ENCODE peak calls at places on chromosomes 5 and 9, in nine cellular contexts. J is fibroblast of the conjunctiva; D is stimulated activated CD8-positive, alpha-beta memory T cell treated with anti-CD3 and anti-CD28 coated beads, Interleukin-4, amount 100 ng/mL, for 24 hours; T is NCI-H524; N is neural crest cell; R is heart left ventricle; G is hippocampal formation; M is NCI-H1417; H is NCI-H1436. B is an unnamed sample.

GRCh38 chr9:19424176-19424779 is 15.5 kb downstream of the ACER2 start:
- DNase-seq in J (no peak), D (no peak), T (no peak), N (no peak), R (no peak), G (no peak), M (no peak), H (no peak), B (no peak)

GRCh38 chr5:32777733-32778132 is 66.6 kb downstream of the NPR3 start:
- DNase-seq in J (no peak), D (no peak), T (no peak), N (no peak), R (no peak), G (no peak), M (no peak), H (no peak), B (no peak)

GRCh38 chr5:124328201-124328600 is 418.2 kb downstream of the ZNF608 start:
- DNase-seq in J (no peak), D (no peak), T (no peak), N (no peak), R (no peak), G (no peak), M (no peak), H (no peak), B (no peak)

GRCh38 chr5:144538845-144539244 is 368.2 kb downstream of the KCTD16 start:
- DNase-seq in J (no peak), D (no peak), T (no peak), N (no peak), R (no peak), G (no peak), M (no peak), H (no peak), B (no peak)

GRCh38 chr9:21326526-21327139 is 8.6 kb downstream of the KLHL9 start:
- DNase-seq in J (no peak), D (no peak), T (peak), N (no peak), R (no peak), G (no peak), M (peak), H (peak), B (no peak)

GRCh38 chr5:68344447-68345111 is 129.0 kb downstream of the PIK3R1 start:
- DNase-seq in J (no peak), D (no peak), T (no peak), N (no peak), R (no peak), G (no peak), M (no peak), H (no peak), B (peak)

GRCh38 chr5:173907686-173908371 is 19.7 kb downstream of the CPEB4 start:
- DNase-seq in J (no peak), D (no peak), T (no peak), N (no peak), R (no peak), G (no peak), M (no peak), H (no peak), B (peak)

GRCh38 chr9:129069128-129069824 is 11.6 kb upstream of the DOLPP1 start:
- DNase-seq in J (no peak), D (peak), T (no peak), N (no peak), R (peak), G (peak), M (no peak), H (no peak), B (no peak)

GRCh38 chr5:178738513-178738912 is 8.1 kb upstream of the ZNF354A start:
- DNase-seq in J (no peak), D (no peak), T (no peak), N (no peak), R (no peak), G (no peak), M (no peak), H (no peak), B (no peak)

GRCh38 chr9:92774274-92774673 is 9.6 kb upstream of the BICD2 start:
- DNase-seq in J (peak), D (no peak), T (no peak), N (no peak), R (no peak), G (no peak), M (no peak), H (peak), B (no peak)

GRCh38 chr9:36725777-36726356 is 153.2 kb downstream of the MELK start:
- DNase-seq in J (no peak), D (no peak), T (peak), N (no peak), R (no peak), G (no peak), M (no peak), H (no peak), B (no peak)

GRCh38 chr9:113998529-113999255 is 79.4 kb downstream of the AMBP start:
- DNase-seq in J (no peak), D (no peak), T (peak), N (no peak), R (no peak), G (no peak), M (peak), H (no peak), B (peak)

GRCh38 chr9:72271617-72272478 is 93.2 kb downstream of the ZFAND5 start:
- DNase-seq in J (peak), D (no peak), T (peak), N (peak), R (no peak), G (peak), M (peak), H (peak), B (peak)

GRCh38 chr5:56492812-56493211 is 259.7 kb upstream of the ANKRD55 start:
- DNase-seq in J (no peak), D (no peak), T (no peak), N (no peak), R (no peak), G (no peak), M (no peak), H (no peak), B (no peak)

GRCh38 chr9:130235558-130236435 is 29.8 kb upstream of the HMCN2 start:
- DNase-seq in J (peak), D (peak), T (peak), N (peak), R (peak), G (peak), M (peak), H (peak), B (peak)

GRCh38 chr9:127197861-127198430 is 66.6 kb upstream of the GARNL3 start:
- DNase-seq in J (no peak), D (no peak), T (no peak), N (no peak), R (no peak), G (no peak), M (no peak), H (no peak), B (no peak)

GRCh38 chr5:87541033-87541432 is 128.3 kb upstream of the CCNH start:
- DNase-seq in J (peak), D (no peak), T (peak), N (no peak), R (peak), G (peak), M (peak), H (no peak), B (peak)

GRCh38 chr5:5141625-5142527 is 1.7 kb downstream of the ADAMTS16 start:
- DNase-seq in J (peak), D (peak), T (peak), N (peak), R (no peak), G (no peak), M (peak), H (peak), B (peak)

GRCh38 chr9:92140074-92140753 is 25.0 kb upstream of the SPTLC1 start:
- DNase-seq in J (peak), D (peak), T (peak), N (peak), R (peak), G (peak), M (peak), H (peak), B (peak)

GRCh38 chr5:114782217-114782616 is 387.5 kb downstream of the TRIM36 start:
- DNase-seq in J (no peak), D (no peak), T (no peak), N (no peak), R (no peak), G (peak), M (no peak), H (no peak), B (no peak)

GRCh38 chr9:110095776-110096175 is 112.2 kb downstream of the C9orf152 start:
- DNase-seq in J (peak), D (no peak), T (no peak), N (no peak), R (no peak), G (no peak), M (no peak), H (no peak), B (no peak)

GRCh38 chr5:143200781-143201398 is 202.6 kb downstream of the NR3C1 start:
- DNase-seq in J (peak), D (no peak), T (peak), N (no peak), R (peak), G (no peak), M (no peak), H (no peak), B (peak)

GRCh38 chr9:134318481-134318891 is 7.8 kb upstream of the RXRA start:
- DNase-seq in J (no peak), D (no peak), T (no peak), N (no peak), R (peak), G (no peak), M (no peak), H (no peak), B (no peak)

GRCh38 chr5:72559866-72560766 is 52.9 kb upstream of the ZNF366 start:
- DNase-seq in J (no peak), D (no peak), T (no peak), N (no peak), R (peak), G (no peak), M (no peak), H (no peak), B (no peak)

GRCh38 chr9:97484134-97484533 is 17.3 kb upstream of the TMOD1 start:
- DNase-seq in J (no peak), D (no peak), T (no peak), N (no peak), R (no peak), G (peak), M (no peak), H (no peak), B (no peak)

GRCh38 chr9:2610985-2611384 is 10.6 kb upstream of the VLDLR start:
- DNase-seq in J (no peak), D (no peak), T (no peak), N (no peak), R (no peak), G (no peak), M (no peak), H (no peak), B (no peak)

GRCh38 chr9:8825600-8826147 is 1026.1 kb upstream of the DMAC1 start:
- DNase-seq in J (no peak), D (no peak), T (no peak), N (no peak), R (no peak), G (no peak), M (no peak), H (no peak), B (peak)

GRCh38 chr5:15480436-15480835 is 19.5 kb upstream of the FBXL7 start:
- DNase-seq in J (no peak), D (no peak), T (no peak), N (no peak), R (no peak), G (no peak), M (no peak), H (no peak), B (no peak)

GRCh38 chr9:122930541-122930932 is 775 bp downstream of the ZBTB26 start:
- DNase-seq in J (no peak), D (no peak), T (peak), N (no peak), R (no peak), G (no peak), M (no peak), H (no peak), B (no peak)

GRCh38 chr9:75185585-75186170 is 97.4 kb downstream of the OSTF1 start:
- DNase-seq in J (no peak), D (peak), T (peak), N (peak), R (no peak), G (peak), M (peak), H (peak), B (peak)

GRCh38 chr9:117704024-117704575 is at the start of gene TLR4:
- DNase-seq in J (peak), D (no peak), T (no peak), N (peak), R (peak), G (peak), M (no peak), H (no peak), B (peak)

GRCh38 chr5:95701074-95701473 is 18.3 kb upstream of the SPATA9 start:
- DNase-seq in J (no peak), D (no peak), T (no peak), N (no peak), R (no peak), G (no peak), M (peak), H (no peak), B (no peak)